ENCODE peak calls at places on chromosomes 3 and 15, in nine cellular contexts. One of them, this sample, is unnamed.

GRCh38 chr3:114508208-114508607 is 214.4 kb downstream of the TIGIT start:
- DNase-seq in A549: no peak
- DNase-seq in CD4-positive, alpha-beta T cell: no peak
- DNase-seq in BJ: no peak
- DNase-seq in nephron progenitor cell: no peak
- DNase-seq in neural progenitor cell: no peak
- DNase-seq in transverse colon: no peak
- DNase-seq in foreskin fibroblast: peak
- DNase-seq in omental fat pad: no peak
- DNase-seq in this sample: no peak

GRCh38 chr3:52056521-52056967 is at the start of gene DUSP7:
- DNase-seq in A549: peak
- DNase-seq in neural progenitor cell: peak
- DNase-seq in foreskin fibroblast: peak
- DNase-seq in omental fat pad: no peak
- DNase-seq in nephron progenitor cell: peak
- DNase-seq in BJ: no peak
- DNase-seq in transverse colon: peak
- DNase-seq in CD4-positive, alpha-beta T cell: peak
- DNase-seq in this sample: peak

GRCh38 chr3:62046326-62046725 is 327.0 kb downstream of the FEZF2 start:
- DNase-seq in CD4-positive, alpha-beta T cell: no peak
- DNase-seq in nephron progenitor cell: no peak
- DNase-seq in transverse colon: no peak
- DNase-seq in BJ: no peak
- DNase-seq in neural progenitor cell: no peak
- DNase-seq in omental fat pad: no peak
- DNase-seq in foreskin fibroblast: peak
- DNase-seq in A549: no peak
- DNase-seq in this sample: no peak

GRCh38 chr3:20406621-20407020 is 220.6 kb upstream of the SGO1 start:
- DNase-seq in omental fat pad: no peak
- DNase-seq in CD4-positive, alpha-beta T cell: no peak
- DNase-seq in BJ: no peak
- DNase-seq in nephron progenitor cell: no peak
- DNase-seq in transverse colon: no peak
- DNase-seq in A549: no peak
- DNase-seq in foreskin fibroblast: peak
- DNase-seq in neural progenitor cell: peak
- DNase-seq in this sample: no peak

GRCh38 chr15:75694241-75695182 is 18.1 kb downstream of the CSPG4 start:
- DNase-seq in foreskin fibroblast: peak
- DNase-seq in omental fat pad: no peak
- DNase-seq in transverse colon: peak
- DNase-seq in neural progenitor cell: peak
- DNase-seq in BJ: peak
- DNase-seq in A549: peak
- DNase-seq in CD4-positive, alpha-beta T cell: no peak
- DNase-seq in nephron progenitor cell: peak
- DNase-seq in this sample: peak

GRCh38 chr3:169044341-169045113 is 619.0 kb downstream of the MECOM start:
- DNase-seq in nephron progenitor cell: no peak
- DNase-seq in neural progenitor cell: no peak
- DNase-seq in transverse colon: no peak
- DNase-seq in A549: no peak
- DNase-seq in omental fat pad: no peak
- DNase-seq in CD4-positive, alpha-beta T cell: no peak
- DNase-seq in BJ: peak
- DNase-seq in foreskin fibroblast: peak
- DNase-seq in this sample: no peak

GRCh38 chr3:43793648-43794372 is 103.1 kb downstream of the ABHD5 start:
- DNase-seq in omental fat pad: no peak
- DNase-seq in nephron progenitor cell: no peak
- DNase-seq in BJ: no peak
- DNase-seq in neural progenitor cell: no peak
- DNase-seq in foreskin fibroblast: no peak
- DNase-seq in transverse colon: no peak
- DNase-seq in CD4-positive, alpha-beta T cell: no peak
- DNase-seq in A549: no peak
- DNase-seq in this sample: no peak

GRCh38 chr3:190677001-190677400 is 163.1 kb downstream of the IL1RAP start:
- DNase-seq in foreskin fibroblast: no peak
- DNase-seq in nephron progenitor cell: no peak
- DNase-seq in A549: no peak
- DNase-seq in transverse colon: no peak
- DNase-seq in BJ: no peak
- DNase-seq in CD4-positive, alpha-beta T cell: no peak
- DNase-seq in neural progenitor cell: no peak
- DNase-seq in omental fat pad: no peak
- DNase-seq in this sample: no peak

GRCh38 chr15:32889189-32889588 is 171.4 kb downstream of the GREM1 start:
- DNase-seq in A549: no peak
- DNase-seq in nephron progenitor cell: no peak
- DNase-seq in transverse colon: no peak
- DNase-seq in CD4-positive, alpha-beta T cell: no peak
- DNase-seq in BJ: peak
- DNase-seq in neural progenitor cell: no peak
- DNase-seq in foreskin fibroblast: no peak
- DNase-seq in omental fat pad: no peak
- DNase-seq in this sample: no peak

GRCh38 chr15:29812384-29812694 is 9.9 kb downstream of the TJP1 start:
- DNase-seq in BJ: no peak
- DNase-seq in neural progenitor cell: no peak
- DNase-seq in CD4-positive, alpha-beta T cell: no peak
- DNase-seq in transverse colon: no peak
- DNase-seq in omental fat pad: no peak
- DNase-seq in foreskin fibroblast: peak
- DNase-seq in A549: no peak
- DNase-seq in nephron progenitor cell: no peak
- DNase-seq in this sample: no peak

GRCh38 chr3:100525753-100526612 is 33.6 kb downstream of the TMEM45A start:
- DNase-seq in omental fat pad: no peak
- DNase-seq in transverse colon: no peak
- DNase-seq in nephron progenitor cell: no peak
- DNase-seq in BJ: peak
- DNase-seq in A549: no peak
- DNase-seq in CD4-positive, alpha-beta T cell: no peak
- DNase-seq in neural progenitor cell: no peak
- DNase-seq in foreskin fibroblast: peak
- DNase-seq in this sample: no peak

GRCh38 chr3:120275553-120276092 is 9.4 kb downstream of the GPR156 start:
- DNase-seq in omental fat pad: no peak
- DNase-seq in BJ: no peak
- DNase-seq in CD4-positive, alpha-beta T cell: no peak
- DNase-seq in neural progenitor cell: no peak
- DNase-seq in transverse colon: no peak
- DNase-seq in A549: no peak
- DNase-seq in nephron progenitor cell: no peak
- DNase-seq in foreskin fibroblast: no peak
- DNase-seq in this sample: no peak

GRCh38 chr3:5053021-5053831 is 68.9 kb upstream of the ARL8B start:
- DNase-seq in omental fat pad: no peak
- DNase-seq in neural progenitor cell: no peak
- DNase-seq in foreskin fibroblast: peak
- DNase-seq in BJ: peak
- DNase-seq in transverse colon: no peak
- DNase-seq in A549: no peak
- DNase-seq in CD4-positive, alpha-beta T cell: no peak
- DNase-seq in nephron progenitor cell: no peak
- DNase-seq in this sample: no peak

GRCh38 chr3:56042326-56042951 is 425.8 kb downstream of the ERC2 start:
- DNase-seq in BJ: no peak
- DNase-seq in foreskin fibroblast: peak
- DNase-seq in neural progenitor cell: peak
- DNase-seq in A549: peak
- DNase-seq in transverse colon: no peak
- DNase-seq in CD4-positive, alpha-beta T cell: no peak
- DNase-seq in omental fat pad: no peak
- DNase-seq in nephron progenitor cell: peak
- DNase-seq in this sample: no peak

GRCh38 chr3:36942632-36943248 is 2.1 kb downstream of the TRANK1 start:
- DNase-seq in CD4-positive, alpha-beta T cell: no peak
- DNase-seq in BJ: no peak
- DNase-seq in neural progenitor cell: no peak
- DNase-seq in foreskin fibroblast: no peak
- DNase-seq in nephron progenitor cell: no peak
- DNase-seq in A549: no peak
- DNase-seq in omental fat pad: no peak
- DNase-seq in transverse colon: no peak
- DNase-seq in this sample: no peak

GRCh38 chr3:42498791-42499477 is 3.5 kb upstream of the VIPR1 start:
- DNase-seq in foreskin fibroblast: no peak
- DNase-seq in BJ: no peak
- DNase-seq in neural progenitor cell: no peak
- DNase-seq in omental fat pad: no peak
- DNase-seq in transverse colon: no peak
- DNase-seq in A549: no peak
- DNase-seq in nephron progenitor cell: no peak
- DNase-seq in CD4-positive, alpha-beta T cell: no peak
- DNase-seq in this sample: no peak

GRCh38 chr3:16828815-16829214 is 55.9 kb upstream of the PLCL2 start:
- DNase-seq in neural progenitor cell: peak
- DNase-seq in CD4-positive, alpha-beta T cell: peak
- DNase-seq in A549: peak
- DNase-seq in foreskin fibroblast: peak
- DNase-seq in omental fat pad: no peak
- DNase-seq in transverse colon: peak
- DNase-seq in nephron progenitor cell: peak
- DNase-seq in BJ: no peak
- DNase-seq in this sample: no peak
- TF ChIP-seq CTCF in neural progenitor cell: peak
- TF ChIP-seq CTCF in CD4-positive, alpha-beta T cell: peak
- TF ChIP-seq CTCF in A549: peak
- TF ChIP-seq CTCF in foreskin fibroblast: peak
- TF ChIP-seq CTCF in omental fat pad: no peak
- TF ChIP-seq CTCF in transverse colon: peak
- TF ChIP-seq CTCF in nephron progenitor cell: peak
- TF ChIP-seq CTCF in BJ: peak
- TF ChIP-seq CTCF in this sample: peak

DNA sequence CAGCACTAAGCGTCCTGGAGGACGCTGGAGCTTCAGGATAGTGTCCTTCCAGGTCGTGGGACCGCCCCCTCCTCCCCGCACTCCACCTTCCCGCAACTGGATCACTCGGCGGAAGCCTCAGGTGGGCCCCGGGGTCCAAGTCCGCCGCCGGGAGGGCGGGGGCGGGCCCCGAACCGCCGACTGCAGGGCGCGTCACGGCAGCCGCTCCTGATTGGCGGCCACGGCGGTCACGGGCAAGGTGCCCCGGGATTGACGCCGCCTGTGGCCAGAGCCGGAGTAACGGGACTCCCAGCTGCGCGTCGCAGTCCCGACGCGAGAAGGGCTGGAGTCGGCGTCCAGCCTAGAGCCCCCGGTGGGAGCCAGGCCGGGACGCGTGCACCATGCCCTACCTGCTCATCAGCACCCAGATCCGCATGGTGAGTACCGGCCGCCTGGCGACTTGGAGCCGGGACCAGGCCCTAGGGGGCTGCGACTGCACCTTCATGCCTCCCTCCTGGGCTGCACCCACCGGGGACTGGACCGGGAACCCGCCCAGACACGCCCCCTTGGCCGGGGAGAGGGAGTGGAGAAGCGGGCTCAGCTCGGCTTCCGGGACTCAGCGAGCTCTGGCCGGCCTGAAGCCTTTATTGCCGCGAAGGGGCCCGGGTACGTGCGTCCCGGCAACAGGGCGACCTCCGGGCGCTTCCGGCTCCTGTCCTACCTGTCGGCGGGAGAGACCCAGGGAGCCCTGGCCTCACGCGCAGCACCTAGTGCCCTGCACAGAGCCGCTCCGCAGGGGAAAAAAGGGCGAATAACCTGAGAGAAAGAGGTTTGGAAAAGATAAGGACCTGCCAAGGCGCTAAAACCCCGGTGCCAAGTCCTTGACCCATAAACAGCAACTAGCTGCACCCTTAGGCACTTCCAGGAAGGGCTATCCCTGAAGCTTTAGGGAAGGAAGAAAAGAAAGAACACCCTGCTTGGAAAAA is at the start of gene GCHFR:
- DNase-seq in BJ: no peak
- DNase-seq in CD4-positive, alpha-beta T cell: peak
- DNase-seq in A549: peak
- DNase-seq in omental fat pad: peak
- DNase-seq in transverse colon: peak
- DNase-seq in foreskin fibroblast: peak
- DNase-seq in nephron progenitor cell: peak
- DNase-seq in neural progenitor cell: peak
- DNase-seq in this sample: no peak
- TF ChIP-seq CTCF in BJ: peak
- TF ChIP-seq CTCF in CD4-positive, alpha-beta T cell: peak
- TF ChIP-seq CTCF in A549: peak
- TF ChIP-seq CTCF in omental fat pad: no peak
- TF ChIP-seq CTCF in transverse colon: peak
- TF ChIP-seq CTCF in foreskin fibroblast: peak
- TF ChIP-seq CTCF in nephron progenitor cell: peak
- TF ChIP-seq CTCF in neural progenitor cell: peak
- TF ChIP-seq CTCF in this sample: no peak

GRCh38 chr15:62431391-62431790 is 266.3 kb upstream of the C2CD4B start:
- DNase-seq in A549: no peak
- DNase-seq in omental fat pad: no peak
- DNase-seq in BJ: no peak
- DNase-seq in transverse colon: no peak
- DNase-seq in foreskin fibroblast: no peak
- DNase-seq in CD4-positive, alpha-beta T cell: no peak
- DNase-seq in nephron progenitor cell: no peak
- DNase-seq in neural progenitor cell: no peak
- DNase-seq in this sample: no peak
- TF ChIP-seq CTCF in A549: no peak
- TF ChIP-seq CTCF in omental fat pad: no peak
- TF ChIP-seq CTCF in BJ: no peak
- TF ChIP-seq CTCF in transverse colon: no peak
- TF ChIP-seq CTCF in foreskin fibroblast: no peak
- TF ChIP-seq CTCF in CD4-positive, alpha-beta T cell: no peak
- TF ChIP-seq CTCF in nephron progenitor cell: no peak
- TF ChIP-seq CTCF in neural progenitor cell: no peak
- TF ChIP-seq CTCF in this sample: no peak

DNA sequence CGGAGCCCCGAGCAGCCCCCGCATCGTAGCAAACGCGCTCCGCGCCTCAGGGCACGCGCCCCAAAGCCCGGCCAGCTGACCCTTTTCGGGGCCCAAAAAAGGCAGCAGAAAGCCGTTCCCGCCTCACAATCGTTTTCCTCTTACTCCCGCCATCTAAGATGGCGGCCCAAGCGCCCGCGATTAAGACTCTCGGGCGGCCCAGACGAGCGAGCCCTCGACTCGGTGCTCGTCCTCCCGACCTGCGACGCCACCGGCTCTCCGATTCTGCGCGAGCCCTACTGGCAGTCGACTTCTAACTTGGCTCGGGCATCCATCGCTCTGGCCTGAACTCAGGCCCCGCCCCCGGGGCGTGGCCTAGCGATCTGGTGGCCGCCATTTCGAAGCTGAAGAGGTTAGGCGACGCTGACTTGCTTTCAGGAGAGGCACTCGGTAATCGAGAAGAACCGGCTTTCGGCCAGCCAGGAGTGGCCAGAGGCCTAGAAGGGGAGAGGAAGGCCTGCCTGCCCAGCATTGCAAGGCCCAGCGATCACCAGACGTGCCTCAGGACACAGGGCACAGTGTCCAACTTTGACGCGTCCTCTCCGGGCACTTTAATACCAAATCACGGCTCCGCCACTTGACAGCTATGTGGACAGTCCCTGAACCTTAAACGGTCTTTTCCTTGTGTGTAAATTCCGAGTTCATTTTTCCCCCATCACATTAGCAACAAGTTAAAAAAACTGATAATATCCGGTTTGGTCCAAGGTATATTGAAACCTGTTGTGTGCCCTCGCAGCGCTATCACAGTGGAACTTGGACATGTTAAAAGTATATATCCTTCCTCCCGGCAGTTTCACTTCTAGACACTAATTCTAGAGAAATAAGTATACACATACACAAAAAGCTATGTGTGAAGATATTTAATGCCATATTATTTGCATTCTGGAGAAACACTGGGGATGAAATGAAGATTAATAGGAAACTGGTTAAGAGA is at the start of gene RAF1:
- DNase-seq in BJ: peak
- DNase-seq in transverse colon: peak
- DNase-seq in foreskin fibroblast: peak
- DNase-seq in neural progenitor cell: peak
- DNase-seq in CD4-positive, alpha-beta T cell: peak
- DNase-seq in nephron progenitor cell: peak
- DNase-seq in omental fat pad: peak
- DNase-seq in A549: peak
- DNase-seq in this sample: peak
- TF ChIP-seq CTCF in BJ: no peak
- TF ChIP-seq CTCF in transverse colon: no peak
- TF ChIP-seq CTCF in foreskin fibroblast: no peak
- TF ChIP-seq CTCF in neural progenitor cell: no peak
- TF ChIP-seq CTCF in CD4-positive, alpha-beta T cell: no peak
- TF ChIP-seq CTCF in nephron progenitor cell: no peak
- TF ChIP-seq CTCF in omental fat pad: no peak
- TF ChIP-seq CTCF in A549: no peak
- TF ChIP-seq CTCF in this sample: no peak